ENCODE peak calls at places on chromosomes 11 and 22, in six cellular contexts. One of them, this sample, is unnamed.

GRCh38 chr11:85759915-85760314 is 51.0 kb downstream of the SYTL2 start:
- DNase-seq in AG10803: peak; percentile 93
- DNase-seq in activated T-cell treated with anti-CD3 and anti-CD28 coated beads, Interleukin-2, amount 50 U/mL, for 24 hours: no peak
- DNase-seq in GM04504: peak; percentile 76
- DNase-seq in NB4: no peak
- DNase-seq in Right ventricle myocardium inferior: no peak
- DNase-seq in this sample: peak; percentile 66

GRCh38 chr11:9861860-9862725 is 198.2 kb downstream of the SWAP70 start:
- DNase-seq in AG10803: peak; percentile 85
- DNase-seq in activated T-cell treated with anti-CD3 and anti-CD28 coated beads, Interleukin-2, amount 50 U/mL, for 24 hours: peak; percentile 39
- DNase-seq in GM04504: peak; percentile 52
- DNase-seq in NB4: peak; percentile 81
- DNase-seq in Right ventricle myocardium inferior: no peak
- DNase-seq in this sample: peak; percentile 73

GRCh38 chr11:125263268-125263790 is 98.8 kb downstream of the PKNOX2 start:
- DNase-seq in AG10803: peak; percentile 100
- DNase-seq in activated T-cell treated with anti-CD3 and anti-CD28 coated beads, Interleukin-2, amount 50 U/mL, for 24 hours: no peak
- DNase-seq in GM04504: peak; percentile 95
- DNase-seq in NB4: no peak
- DNase-seq in Right ventricle myocardium inferior: peak; percentile 88
- DNase-seq in this sample: peak; percentile 98

GRCh38 chr11:114678125-114679036 is at the start of gene NXPE2:
- DNase-seq in AG10803: peak; percentile 56
- DNase-seq in activated T-cell treated with anti-CD3 and anti-CD28 coated beads, Interleukin-2, amount 50 U/mL, for 24 hours: no peak
- DNase-seq in GM04504: peak; percentile 7
- DNase-seq in NB4: no peak
- DNase-seq in Right ventricle myocardium inferior: no peak
- DNase-seq in this sample: no peak

GRCh38 chr11:133894956-133895549 is 49.7 kb upstream of the SPATA19 start:
- DNase-seq in AG10803: no peak
- DNase-seq in activated T-cell treated with anti-CD3 and anti-CD28 coated beads, Interleukin-2, amount 50 U/mL, for 24 hours: no peak
- DNase-seq in GM04504: no peak
- DNase-seq in NB4: no peak
- DNase-seq in Right ventricle myocardium inferior: no peak
- DNase-seq in this sample: no peak

GRCh38 chr11:112871909-112872511 is 89.2 kb upstream of the NCAM1 start:
- DNase-seq in AG10803: no peak
- DNase-seq in activated T-cell treated with anti-CD3 and anti-CD28 coated beads, Interleukin-2, amount 50 U/mL, for 24 hours: no peak
- DNase-seq in GM04504: no peak
- DNase-seq in NB4: no peak
- DNase-seq in Right ventricle myocardium inferior: no peak
- DNase-seq in this sample: no peak

GRCh38 chr11:60971520-60971919 is at the start of gene CD6:
- DNase-seq in AG10803: no peak
- DNase-seq in activated T-cell treated with anti-CD3 and anti-CD28 coated beads, Interleukin-2, amount 50 U/mL, for 24 hours: peak; percentile 81
- DNase-seq in GM04504: no peak
- DNase-seq in NB4: peak; percentile 44
- DNase-seq in Right ventricle myocardium inferior: no peak
- DNase-seq in this sample: no peak

GRCh38 chr11:68181719-68182451 is 31.2 kb downstream of the KMT5B start:
- DNase-seq in AG10803: peak; percentile 18
- DNase-seq in activated T-cell treated with anti-CD3 and anti-CD28 coated beads, Interleukin-2, amount 50 U/mL, for 24 hours: no peak
- DNase-seq in GM04504: peak; percentile 7
- DNase-seq in NB4: no peak
- DNase-seq in Right ventricle myocardium inferior: no peak
- DNase-seq in this sample: peak; percentile 37

GRCh38 chr22:33842421-33843094 is 77.7 kb downstream of the LARGE1 start:
- DNase-seq in AG10803: no peak
- DNase-seq in activated T-cell treated with anti-CD3 and anti-CD28 coated beads, Interleukin-2, amount 50 U/mL, for 24 hours: no peak
- DNase-seq in GM04504: no peak
- DNase-seq in NB4: no peak
- DNase-seq in Right ventricle myocardium inferior: no peak
- DNase-seq in this sample: no peak

GRCh38 chr22:41041532-41041931 is 50.9 kb upstream of the EP300 start:
- DNase-seq in AG10803: no peak
- DNase-seq in activated T-cell treated with anti-CD3 and anti-CD28 coated beads, Interleukin-2, amount 50 U/mL, for 24 hours: no peak
- DNase-seq in GM04504: no peak
- DNase-seq in NB4: no peak
- DNase-seq in Right ventricle myocardium inferior: no peak
- DNase-seq in this sample: no peak

GRCh38 chr22:27397036-27397947 is 404.3 kb downstream of the MN1 start:
- DNase-seq in AG10803: no peak
- DNase-seq in activated T-cell treated with anti-CD3 and anti-CD28 coated beads, Interleukin-2, amount 50 U/mL, for 24 hours: no peak
- DNase-seq in GM04504: no peak
- DNase-seq in NB4: no peak
- DNase-seq in Right ventricle myocardium inferior: no peak
- DNase-seq in this sample: no peak

GRCh38 chr11:2899080-2899783 is 13.7 kb upstream of the CDKN1C start:
- DNase-seq in AG10803: no peak
- DNase-seq in activated T-cell treated with anti-CD3 and anti-CD28 coated beads, Interleukin-2, amount 50 U/mL, for 24 hours: no peak
- DNase-seq in GM04504: no peak
- DNase-seq in NB4: peak; percentile 68
- DNase-seq in Right ventricle myocardium inferior: no peak
- DNase-seq in this sample: no peak

GRCh38 chr22:50532824-50533344 is 3.1 kb upstream of the TYMP start:
- DNase-seq in AG10803: no peak
- DNase-seq in activated T-cell treated with anti-CD3 and anti-CD28 coated beads, Interleukin-2, amount 50 U/mL, for 24 hours: no peak
- DNase-seq in GM04504: no peak
- DNase-seq in NB4: no peak
- DNase-seq in Right ventricle myocardium inferior: no peak
- DNase-seq in this sample: no peak

GRCh38 chr11:120153221-120153620 is 15.3 kb upstream of the TRIM29 start:
- DNase-seq in AG10803: no peak
- DNase-seq in activated T-cell treated with anti-CD3 and anti-CD28 coated beads, Interleukin-2, amount 50 U/mL, for 24 hours: no peak
- DNase-seq in GM04504: no peak
- DNase-seq in NB4: no peak
- DNase-seq in Right ventricle myocardium inferior: no peak
- DNase-seq in this sample: no peak

GRCh38 chr11:102186836-102187235 is 76.6 kb downstream of the YAP1 start:
- DNase-seq in AG10803: peak; percentile 64
- DNase-seq in activated T-cell treated with anti-CD3 and anti-CD28 coated beads, Interleukin-2, amount 50 U/mL, for 24 hours: no peak
- DNase-seq in GM04504: no peak
- DNase-seq in NB4: no peak
- DNase-seq in Right ventricle myocardium inferior: no peak
- DNase-seq in this sample: peak; percentile 42

GRCh38 chr22:41357191-41357590 is 24.6 kb upstream of the TEF start:
- DNase-seq in AG10803: no peak
- DNase-seq in activated T-cell treated with anti-CD3 and anti-CD28 coated beads, Interleukin-2, amount 50 U/mL, for 24 hours: no peak
- DNase-seq in GM04504: no peak
- DNase-seq in NB4: no peak
- DNase-seq in Right ventricle myocardium inferior: no peak
- DNase-seq in this sample: no peak

GRCh38 chr11:34354782-34355181 is 3.0 kb downstream of the ABTB2 start:
- DNase-seq in AG10803: peak; percentile 46
- DNase-seq in activated T-cell treated with anti-CD3 and anti-CD28 coated beads, Interleukin-2, amount 50 U/mL, for 24 hours: no peak
- DNase-seq in GM04504: no peak
- DNase-seq in NB4: no peak
- DNase-seq in Right ventricle myocardium inferior: no peak
- DNase-seq in this sample: no peak

GRCh38 chr22:45064313-45065268 is 54.8 kb upstream of the PHF21B start:
- DNase-seq in AG10803: peak; percentile 63
- DNase-seq in activated T-cell treated with anti-CD3 and anti-CD28 coated beads, Interleukin-2, amount 50 U/mL, for 24 hours: peak; percentile 68
- DNase-seq in GM04504: peak; percentile 34
- DNase-seq in NB4: peak; percentile 62
- DNase-seq in Right ventricle myocardium inferior: no peak
- DNase-seq in this sample: peak; percentile 52

GRCh38 chr11:127074151-127074761 is 73.7 kb upstream of the KIRREL3 start:
- DNase-seq in AG10803: peak; percentile 92
- DNase-seq in activated T-cell treated with anti-CD3 and anti-CD28 coated beads, Interleukin-2, amount 50 U/mL, for 24 hours: no peak
- DNase-seq in GM04504: peak; percentile 70
- DNase-seq in NB4: peak; percentile 71
- DNase-seq in Right ventricle myocardium inferior: no peak
- DNase-seq in this sample: peak; percentile 46

GRCh38 chr22:39414886-39415285 is 15.3 kb downstream of the TAB1 start:
- DNase-seq in AG10803: no peak
- DNase-seq in activated T-cell treated with anti-CD3 and anti-CD28 coated beads, Interleukin-2, amount 50 U/mL, for 24 hours: no peak
- DNase-seq in GM04504: no peak
- DNase-seq in NB4: no peak
- DNase-seq in Right ventricle myocardium inferior: no peak
- DNase-seq in this sample: no peak

GRCh38 chr11:14361951-14362350 is 3.0 kb upstream of the RRAS2 start:
- DNase-seq in AG10803: no peak
- DNase-seq in activated T-cell treated with anti-CD3 and anti-CD28 coated beads, Interleukin-2, amount 50 U/mL, for 24 hours: no peak
- DNase-seq in GM04504: no peak
- DNase-seq in NB4: no peak
- DNase-seq in Right ventricle myocardium inferior: no peak
- DNase-seq in this sample: no peak

GRCh38 chr22:50613291-50613981 is 12.8 kb downstream of the MAPK8IP2 start:
- DNase-seq in AG10803: peak; percentile 24
- DNase-seq in activated T-cell treated with anti-CD3 and anti-CD28 coated beads, Interleukin-2, amount 50 U/mL, for 24 hours: no peak
- DNase-seq in GM04504: no peak
- DNase-seq in NB4: no peak
- DNase-seq in Right ventricle myocardium inferior: no peak
- DNase-seq in this sample: no peak

GRCh38 chr22:49448546-49448945 is 379.1 kb downstream of the BRD1 start:
- DNase-seq in AG10803: no peak
- DNase-seq in activated T-cell treated with anti-CD3 and anti-CD28 coated beads, Interleukin-2, amount 50 U/mL, for 24 hours: no peak
- DNase-seq in GM04504: no peak
- DNase-seq in NB4: no peak
- DNase-seq in Right ventricle myocardium inferior: no peak
- DNase-seq in this sample: no peak

GRCh38 chr22:33470456-33470855 is 412.3 kb upstream of the SYN3 start:
- DNase-seq in AG10803: no peak
- DNase-seq in activated T-cell treated with anti-CD3 and anti-CD28 coated beads, Interleukin-2, amount 50 U/mL, for 24 hours: no peak
- DNase-seq in GM04504: no peak
- DNase-seq in NB4: no peak
- DNase-seq in Right ventricle myocardium inferior: no peak
- DNase-seq in this sample: no peak

This sample was measured in HFF-Myc.